ENCODE peak calls at places on chromosomes 2 and 18, in four cellular contexts. One of them, this sample, is unnamed.

GRCh38 chr2:239272626-239273025 is 128.2 kb downstream of the HDAC4 start:
- DNase-seq in WERI-Rb-1: no peak
- DNase-seq in Panc1: no peak
- DNase-seq in colonic mucosa: no peak
- DNase-seq in this sample: no peak

GRCh38 chr2:29165362-29166236 is 50.4 kb downstream of the CLIP4 start:
- DNase-seq in WERI-Rb-1: no peak
- DNase-seq in Panc1: peak
- DNase-seq in colonic mucosa: no peak
- DNase-seq in this sample: no peak

GRCh38 chr2:105868060-105868459 is 123.3 kb downstream of the NCK2 start:
- DNase-seq in WERI-Rb-1: no peak
- DNase-seq in Panc1: no peak
- DNase-seq in colonic mucosa: no peak
- DNase-seq in this sample: no peak

GRCh38 chr2:16506366-16506765 is 159.3 kb downstream of the CYRIA start:
- DNase-seq in WERI-Rb-1: no peak
- DNase-seq in Panc1: no peak
- DNase-seq in colonic mucosa: no peak
- DNase-seq in this sample: no peak

GRCh38 chr2:235996419-235996818 is 171.8 kb downstream of the GBX2 start:
- DNase-seq in WERI-Rb-1: no peak
- DNase-seq in Panc1: no peak
- DNase-seq in colonic mucosa: no peak
- DNase-seq in this sample: no peak

GRCh38 chr2:100616841-100617390 is 54.1 kb downstream of the PDCL3 start:
- DNase-seq in WERI-Rb-1: no peak
- DNase-seq in Panc1: no peak
- DNase-seq in colonic mucosa: no peak
- DNase-seq in this sample: no peak

GRCh38 chr2:139159177-139159576 is 379.0 kb upstream of the NXPH2 start:
- DNase-seq in WERI-Rb-1: no peak
- DNase-seq in Panc1: no peak
- DNase-seq in colonic mucosa: no peak
- DNase-seq in this sample: no peak

GRCh38 chr2:144500567-144500966 is 19.4 kb downstream of the ZEB2 start:
- DNase-seq in WERI-Rb-1: no peak
- DNase-seq in Panc1: no peak
- DNase-seq in colonic mucosa: no peak
- DNase-seq in this sample: no peak

GRCh38 chr2:25320077-25320476 is 21.6 kb downstream of the DNMT3A start:
- DNase-seq in WERI-Rb-1: no peak
- DNase-seq in Panc1: no peak
- DNase-seq in colonic mucosa: no peak
- DNase-seq in this sample: no peak

GRCh38 chr2:121884515-121884915 is 129.1 kb downstream of the TSN start:
- DNase-seq in WERI-Rb-1: no peak
- DNase-seq in Panc1: no peak
- DNase-seq in colonic mucosa: no peak
- DNase-seq in this sample: no peak

GRCh38 chr2:228841877-228842276 is 429.2 kb downstream of the PID1 start:
- DNase-seq in WERI-Rb-1: no peak
- DNase-seq in Panc1: no peak
- DNase-seq in colonic mucosa: no peak
- DNase-seq in this sample: no peak

GRCh38 chr2:20450201-20451108 is 3.6 kb downstream of the RHOB start:
- DNase-seq in WERI-Rb-1: peak
- DNase-seq in Panc1: no peak
- DNase-seq in colonic mucosa: peak
- DNase-seq in this sample: no peak

GRCh38 chr18:79818036-79818435 is 20.3 kb downstream of the KCNG2 start:
- DNase-seq in WERI-Rb-1: peak
- DNase-seq in Panc1: no peak
- DNase-seq in colonic mucosa: no peak
- DNase-seq in this sample: no peak

GRCh38 chr2:25479761-25480160 is 138.0 kb upstream of the DNMT3A start:
- DNase-seq in WERI-Rb-1: no peak
- DNase-seq in Panc1: no peak
- DNase-seq in colonic mucosa: no peak
- DNase-seq in this sample: no peak

GRCh38 chr2:60463249-60463648 is 90.2 kb downstream of the BCL11A start:
- DNase-seq in WERI-Rb-1: no peak
- DNase-seq in Panc1: no peak
- DNase-seq in colonic mucosa: no peak
- DNase-seq in this sample: no peak

GRCh38 chr2:130385709-130386108 is 29.9 kb downstream of the PTPN18 start:
- DNase-seq in WERI-Rb-1: no peak
- DNase-seq in Panc1: no peak
- DNase-seq in colonic mucosa: no peak
- DNase-seq in this sample: no peak

GRCh38 chr2:96556441-96557330 is 20.1 kb downstream of the ARID5A start:
- DNase-seq in WERI-Rb-1: no peak
- DNase-seq in Panc1: peak
- DNase-seq in colonic mucosa: peak
- DNase-seq in this sample: no peak

GRCh38 chr18:48293954-48294893 is 115.0 kb downstream of the ZBTB7C start:
- DNase-seq in WERI-Rb-1: peak
- DNase-seq in Panc1: no peak
- DNase-seq in colonic mucosa: no peak
- DNase-seq in this sample: no peak

GRCh38 chr2:19357383-19358241 is 811 bp downstream of the OSR1 start:
- DNase-seq in WERI-Rb-1: no peak
- DNase-seq in Panc1: no peak
- DNase-seq in colonic mucosa: no peak
- DNase-seq in this sample: peak

GRCh38 chr18:51168031-51168742 is 29.3 kb downstream of the MEX3C start:
- DNase-seq in WERI-Rb-1: no peak
- DNase-seq in Panc1: no peak
- DNase-seq in colonic mucosa: no peak
- DNase-seq in this sample: no peak
- TF ChIP-seq CTCF in WERI-Rb-1: no peak
- TF ChIP-seq CTCF in Panc1: peak
- TF ChIP-seq CTCF in colonic mucosa: no peak
- TF ChIP-seq CTCF in this sample: no peak

GRCh38 chr2:191051825-191052778 is 38.1 kb upstream of the STAT1 start:
- DNase-seq in WERI-Rb-1: no peak
- DNase-seq in Panc1: no peak
- DNase-seq in colonic mucosa: no peak
- DNase-seq in this sample: no peak
- TF ChIP-seq CTCF in WERI-Rb-1: peak
- TF ChIP-seq CTCF in Panc1: peak
- TF ChIP-seq CTCF in colonic mucosa: peak
- TF ChIP-seq CTCF in this sample: peak

GRCh38 chr2:240663791-240664190 is 18.9 kb downstream of the AQP12B start:
- DNase-seq in WERI-Rb-1: no peak
- DNase-seq in Panc1: no peak
- DNase-seq in colonic mucosa: no peak
- DNase-seq in this sample: no peak
- TF ChIP-seq CTCF in WERI-Rb-1: no peak
- TF ChIP-seq CTCF in Panc1: peak
- TF ChIP-seq CTCF in colonic mucosa: no peak
- TF ChIP-seq CTCF in this sample: peak

GRCh38 chr2:178513876-178514275 is 33.6 kb downstream of the PLEKHA3 start:
- DNase-seq in WERI-Rb-1: no peak
- DNase-seq in Panc1: no peak
- DNase-seq in colonic mucosa: no peak
- DNase-seq in this sample: no peak
- TF ChIP-seq CTCF in WERI-Rb-1: no peak
- TF ChIP-seq CTCF in Panc1: no peak
- TF ChIP-seq CTCF in colonic mucosa: no peak
- TF ChIP-seq CTCF in this sample: no peak

DNA sequence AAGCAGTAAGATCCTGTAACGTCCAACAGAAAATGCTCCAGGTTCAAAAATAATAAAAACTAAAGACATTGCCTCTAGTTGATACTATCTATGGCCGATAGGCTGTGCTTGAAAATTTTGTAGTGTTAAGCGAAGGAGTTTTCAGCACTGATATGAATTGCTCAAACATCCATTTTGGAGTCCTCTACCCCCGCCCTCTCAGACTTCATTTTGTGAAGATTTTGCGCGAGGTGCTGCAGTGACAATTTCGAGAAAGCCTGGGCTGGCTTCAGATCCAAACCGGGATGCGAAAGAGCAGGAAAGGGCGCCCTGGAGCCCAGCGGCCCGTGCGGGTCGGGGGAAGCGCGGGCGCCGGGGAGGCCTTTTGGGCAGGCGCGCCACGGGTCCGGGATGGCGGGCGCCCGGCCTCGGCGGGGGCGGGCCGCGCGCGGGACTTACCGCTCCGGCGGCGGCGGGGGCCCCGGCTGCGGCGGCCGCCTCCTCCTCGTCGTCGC is 1.8 kb downstream of the SP3 start:
- DNase-seq in WERI-Rb-1: no peak
- DNase-seq in Panc1: no peak
- DNase-seq in colonic mucosa: peak
- DNase-seq in this sample: no peak
- TF ChIP-seq CTCF in WERI-Rb-1: no peak
- TF ChIP-seq CTCF in Panc1: peak
- TF ChIP-seq CTCF in colonic mucosa: peak
- TF ChIP-seq CTCF in this sample: no peak

GRCh38 chr2:24084386-24085375 is at the start of gene TP53I3:
- DNase-seq in WERI-Rb-1: peak
- DNase-seq in Panc1: peak
- DNase-seq in colonic mucosa: peak
- DNase-seq in this sample: peak

GRCh38 chr2:24080721-24081120 is 3.9 kb downstream of the TP53I3 start:
- DNase-seq in WERI-Rb-1: no peak
- DNase-seq in Panc1: no peak
- DNase-seq in colonic mucosa: no peak
- DNase-seq in this sample: no peak

GRCh38 chr2:24082787-24083566 is 1.7 kb downstream of the TP53I3 start:
- DNase-seq in WERI-Rb-1: no peak
- DNase-seq in Panc1: no peak
- DNase-seq in colonic mucosa: no peak
- DNase-seq in this sample: no peak

GRCh38 chr2:24086241-24086640 is 1.6 kb upstream of the TP53I3 start:
- DNase-seq in WERI-Rb-1: no peak
- DNase-seq in Panc1: no peak
- DNase-seq in colonic mucosa: no peak
- DNase-seq in this sample: no peak

GRCh38 chr2:24083567-24084385 is 858 bp downstream of the TP53I3 start:
- DNase-seq in WERI-Rb-1: peak
- DNase-seq in Panc1: no peak
- DNase-seq in colonic mucosa: peak
- DNase-seq in this sample: no peak
- TF ChIP-seq CTCF in WERI-Rb-1: peak
- TF ChIP-seq CTCF in Panc1: peak
- TF ChIP-seq CTCF in colonic mucosa: no peak
- TF ChIP-seq CTCF in this sample: no peak

DNA sequence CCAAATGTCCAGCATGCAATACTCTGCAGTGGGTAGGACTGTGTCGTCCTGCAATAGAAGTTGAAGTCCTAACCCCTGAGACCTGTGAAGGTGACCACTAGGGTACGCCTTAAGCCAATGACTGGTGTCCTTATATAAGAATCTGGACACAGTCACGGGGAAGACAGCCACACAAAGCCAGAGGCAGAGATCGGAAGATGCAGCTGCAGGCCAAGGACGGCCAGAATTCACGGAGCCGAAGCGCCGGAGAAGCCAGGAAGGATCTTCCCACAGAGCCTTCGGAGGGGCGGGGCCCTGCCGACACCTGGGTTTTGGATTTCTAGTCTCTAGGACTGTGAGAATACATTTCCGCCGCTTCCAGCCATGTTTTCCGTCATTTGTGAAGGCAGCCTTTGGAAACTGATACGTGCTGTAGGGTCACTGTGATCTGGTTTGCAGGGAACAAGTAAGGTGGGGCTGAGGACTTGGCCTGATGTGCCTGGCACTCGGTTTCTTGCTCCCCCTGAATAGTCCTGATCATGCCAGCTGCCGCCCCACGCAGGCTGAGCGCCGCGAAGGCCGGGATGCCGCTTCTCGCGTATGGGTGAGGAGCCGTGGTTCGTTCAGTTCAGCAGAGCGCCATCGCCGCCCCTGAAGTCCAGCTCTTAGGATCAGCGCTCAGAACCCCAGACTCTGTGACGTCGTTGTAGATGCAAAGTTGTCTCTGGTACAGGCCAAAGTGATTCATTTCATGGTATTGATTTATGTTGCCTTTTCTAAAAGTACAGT is 38.7 kb downstream of the PTGR3 start:
- DNase-seq in WERI-Rb-1: no peak
- DNase-seq in Panc1: no peak
- DNase-seq in colonic mucosa: no peak
- DNase-seq in this sample: no peak
- TF ChIP-seq CTCF in WERI-Rb-1: no peak
- TF ChIP-seq CTCF in Panc1: no peak
- TF ChIP-seq CTCF in colonic mucosa: no peak
- TF ChIP-seq CTCF in this sample: no peak